ENCODE peak calls at places on chromosomes 4 and X, in nine cellular contexts. P is NCI-H460; J is HT-29; C is ELR; O is stimulated activated naive CD8-positive, alpha-beta T cell treated with anti-CD3 and anti-CD28 coated beads, Interleukin-15, Interleukin-2, amounts not matched to agents 100 U/mL and 50 U/mL, for 24 hours; L is T-helper 17 cell; K is endothelial cell; Y is T-helper 22 cell; F is AG09309. T is an unnamed sample.

GRCh38 chrX:136812286-136812685 is 31.6 kb upstream of the ARHGEF6 start:
- DNase-seq in Y (no peak), F (no peak), L (no peak), K (no peak), P (no peak), O (no peak), C (no peak), J (no peak), T (no peak)

GRCh38 chr4:88792268-88792781 is 94.7 kb upstream of the NAP1L5 start:
- DNase-seq in J (no peak), K (no peak), O (no peak), P (no peak), F (peak), L (no peak), C (peak), Y (no peak), T (no peak)

GRCh38 chr4:177177446-177178160 is 132.1 kb upstream of the NEIL3 start:
- DNase-seq in P (no peak), Y (no peak), O (no peak), C (no peak), K (no peak), L (no peak), F (peak), J (no peak), T (no peak)

GRCh38 chrX:149521438-149521837 is 16.3 kb upstream of the IDS start:
- DNase-seq in L (peak), F (no peak), O (no peak), C (no peak), P (no peak), K (no peak), J (no peak), Y (peak), T (no peak)

GRCh38 chr4:17544205-17544604 is 29.2 kb downstream of the CLRN2 start:
- DNase-seq in O (no peak), J (peak), Y (no peak), K (no peak), L (no peak), F (no peak), P (peak), C (peak), T (no peak)

GRCh38 chrX:13747836-13748235 is 13.3 kb downstream of the OFD1 start:
- DNase-seq in K (peak), J (peak), Y (no peak), F (peak), O (no peak), L (no peak), C (peak), P (peak), T (peak)

GRCh38 chrX:121975666-121976065 is 928.3 kb downstream of the GLUD2 start:
- DNase-seq in F (no peak), J (no peak), C (no peak), O (no peak), Y (no peak), P (no peak), K (no peak), L (no peak), T (no peak)

GRCh38 chrX:13667940-13668339 is 15.0 kb downstream of the TCEANC start:
- DNase-seq in C (no peak), P (no peak), K (no peak), L (no peak), F (no peak), O (no peak), J (no peak), Y (no peak), T (no peak)

GRCh38 chrX:100645106-100645505 is 1.1 kb downstream of the SRPX2 start:
- DNase-seq in J (no peak), L (no peak), Y (no peak), F (no peak), K (no peak), P (no peak), C (peak), O (no peak), T (no peak)

GRCh38 chr4:143337600-143338287 is 1.1 kb downstream of the GAB1 start:
- DNase-seq in J (peak), K (peak), F (no peak), O (peak), L (no peak), P (no peak), C (peak), Y (no peak), T (no peak)

GRCh38 chr4:24105183-24106039 is 215.6 kb upstream of the PPARGC1A start:
- DNase-seq in P (no peak), J (no peak), O (no peak), C (peak), L (no peak), Y (no peak), F (peak), K (no peak), T (no peak)

GRCh38 chr4:185304944-185305690 is 90.6 kb downstream of the LRP2BP start:
- DNase-seq in O (peak), J (peak), L (no peak), C (peak), F (no peak), K (peak), Y (no peak), P (no peak), T (no peak)

GRCh38 chr4:38670061-38670894 is 6.3 kb downstream of the KLF3 start:
- DNase-seq in Y (no peak), L (no peak), F (no peak), K (no peak), C (no peak), J (peak), O (no peak), P (no peak), T (no peak)

GRCh38 chrX:9677098-9677739 is 88.4 kb downstream of the GPR143 start:
- DNase-seq in P (no peak), J (peak), L (no peak), Y (no peak), K (no peak), C (peak), O (peak), F (no peak), T (no peak)

GRCh38 chrX:19017271-19017670 is 33.4 kb upstream of the PHKA2 start:
- DNase-seq in L (no peak), Y (no peak), J (peak), P (peak), K (peak), O (no peak), C (peak), F (no peak), T (no peak)

GRCh38 chrX:153609917-153610833 is 11.2 kb upstream of the CCNQ start:
- DNase-seq in C (peak), K (peak), P (peak), J (peak), L (peak), O (peak), Y (peak), F (no peak), T (peak)

GRCh38 chr4:28229092-28229491 is 1368.5 kb downstream of the STIM2 start:
- DNase-seq in J (no peak), F (peak), C (peak), Y (no peak), P (peak), K (no peak), O (no peak), L (no peak), T (no peak)

GRCh38 chrX:37846141-37846540 is 1.2 kb downstream of the DYNLT3 start:
- DNase-seq in K (no peak), F (no peak), O (no peak), J (no peak), P (no peak), Y (no peak), L (no peak), C (peak), T (no peak)

GRCh38 chrX:83278988-83279387 is 229.1 kb upstream of the POU3F4 start:
- DNase-seq in Y (no peak), C (no peak), O (no peak), P (no peak), K (no peak), L (no peak), F (no peak), J (no peak), T (no peak)

GRCh38 chr4:26873391-26874026 is 12.9 kb downstream of the STIM2 start:
- DNase-seq in K (peak), P (no peak), L (peak), F (no peak), O (peak), C (no peak), J (no peak), Y (peak), T (peak)

T was measured in activated CD8-positive, alpha-beta memory T cell treated with anti-CD3 and anti-CD28 coated beads for 1 hour.